ENCODE peak calls at places on chromosomes 13 and 19, in eight cellular contexts. P, Z, H, Y, M, F, L and D are unnamed samples.

GRCh38 chr13:29801737-29802305 is 48.6 kb downstream of the UBL3 start:
- DNase-seq in M (no peak), H (no peak), F (no peak), Y (no peak), Z (no peak), L (peak), P (peak), D (no peak)

GRCh38 chr13:110227864-110228643 is 78.9 kb downstream of the COL4A1 start:
- DNase-seq in Z (no peak), F (no peak), P (no peak), Y (no peak), H (no peak), L (no peak), M (no peak), D (no peak)

GRCh38 chr19:31408460-31409124 is 59.4 kb upstream of the TSHZ3 start:
- DNase-seq in L (no peak), M (no peak), P (no peak), Z (no peak), Y (no peak), F (peak), H (no peak), D (peak)

GRCh38 chr13:73092831-73093230 is 34.0 kb downstream of the KLF5 start:
- DNase-seq in Z (no peak), H (no peak), Y (peak), F (no peak), M (no peak), P (no peak), L (no peak), D (no peak)

GRCh38 chr13:40667622-40667978 is 1.2 kb upstream of the FOXO1 start:
- DNase-seq in M (no peak), P (peak), L (no peak), F (no peak), Z (no peak), H (peak), Y (no peak), D (no peak)

GRCh38 chr13:102035969-102036368 is 365.9 kb downstream of the FGF14 start:
- DNase-seq in L (no peak), P (no peak), M (no peak), F (no peak), Z (no peak), Y (no peak), H (no peak), D (no peak)

GRCh38 chr13:48161530-48162179 is 66.8 kb upstream of the MED4 start:
- DNase-seq in M (no peak), F (no peak), L (no peak), Y (no peak), Z (no peak), H (no peak), P (no peak), D (no peak)

GRCh38 chr19:23403581-23404324 is 8.5 kb upstream of the ZNF91 start:
- DNase-seq in M (no peak), Y (no peak), H (peak), L (no peak), Z (no peak), F (peak), P (peak), D (no peak)

GRCh38 chr13:92804926-92805325 is 421.7 kb upstream of the GPC6 start:
- DNase-seq in Z (no peak), M (no peak), F (no peak), L (no peak), H (no peak), P (no peak), Y (no peak), D (no peak)

GRCh38 chr19:51448011-51448744 is 10.1 kb downstream of the SIGLEC8 start:
- DNase-seq in F (no peak), Z (no peak), Y (no peak), M (no peak), H (no peak), L (no peak), P (no peak), D (no peak)

GRCh38 chr19:16628984-16629691 is 1.1 kb upstream of the MED26 start:
- DNase-seq in Z (no peak), H (no peak), Y (peak), M (peak), F (peak), P (peak), L (peak), D (no peak)

GRCh38 chr19:6674868-6675305 is 4.9 kb upstream of the TNFSF14 start:
- DNase-seq in P (peak), Z (no peak), F (peak), H (peak), L (peak), M (no peak), Y (peak), D (peak)

GRCh38 chr13:88068975-88069374 is 397.8 kb downstream of the SLITRK5 start:
- DNase-seq in Z (no peak), M (no peak), F (peak), L (peak), P (peak), Y (no peak), H (peak), D (peak)

GRCh38 chr13:25276748-25277147 is 10.5 kb downstream of the MTMR6 start:
- DNase-seq in P (no peak), H (no peak), Z (no peak), L (no peak), Y (no peak), F (no peak), M (no peak), D (peak)

GRCh38 chr13:43657485-43657884 is 129.3 kb downstream of the ENOX1 start:
- DNase-seq in Y (no peak), Z (no peak), H (no peak), F (no peak), M (no peak), L (no peak), P (no peak), D (no peak)

GRCh38 chr19:33740811-33741396 is 55.8 kb upstream of the KCTD15 start:
- DNase-seq in L (peak), H (peak), M (no peak), Y (peak), F (peak), Z (no peak), P (peak), D (peak)

GRCh38 chr13:20118268-20119140 is 42.3 kb downstream of the GJA3 start:
- DNase-seq in P (peak), M (peak), L (no peak), Z (no peak), H (peak), Y (no peak), F (peak), D (peak)

GRCh38 chr13:111657013-111657412 is 336.6 kb downstream of the TEX29 start:
- DNase-seq in Z (no peak), P (no peak), F (no peak), Y (no peak), M (no peak), L (no peak), H (no peak), D (no peak)

GRCh38 chr19:29086646-29087045 is 126.3 kb downstream of the UQCRFS1 start:
- DNase-seq in F (no peak), H (no peak), Z (no peak), P (no peak), L (no peak), M (no peak), Y (no peak), D (no peak)

GRCh38 chr19:29086182-29086581 is 126.8 kb downstream of the UQCRFS1 start:
- DNase-seq in P (no peak), F (peak), Z (no peak), Y (no peak), H (no peak), M (no peak), L (no peak), D (no peak)

GRCh38 chr19:29085630-29086029 is 127.3 kb downstream of the UQCRFS1 start:
- DNase-seq in P (no peak), H (no peak), F (no peak), L (no peak), Y (no peak), Z (no peak), M (no peak), D (no peak)

GRCh38 chr19:29083863-29084262 is 129.1 kb downstream of the UQCRFS1 start:
- DNase-seq in L (no peak), F (no peak), M (no peak), Z (no peak), H (no peak), P (no peak), Y (no peak), D (no peak)

DNA sequence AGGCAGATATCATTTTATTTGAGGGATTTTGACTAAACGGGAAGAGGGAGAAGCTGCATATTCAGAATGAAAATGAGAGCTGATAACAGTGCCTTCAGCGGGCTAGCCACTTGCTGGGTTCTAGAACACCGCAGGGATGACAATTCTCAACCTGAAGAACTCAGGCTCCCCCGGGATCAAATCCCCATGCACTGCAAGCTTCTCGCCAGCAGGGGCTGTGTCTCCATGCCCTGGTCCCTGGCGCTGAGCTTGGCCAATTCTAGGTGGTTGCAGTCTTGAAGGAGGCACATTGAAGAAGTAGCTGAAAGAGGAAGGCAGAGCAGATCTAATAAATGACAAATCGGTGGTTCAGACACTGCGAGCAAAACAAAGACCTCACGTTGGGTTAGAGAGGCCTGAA is 128.7 kb downstream of the UQCRFS1 start:
- DNase-seq in L (peak), Y (no peak), Z (no peak), P (peak), M (peak), H (peak), F (peak), D (peak)
- TF ChIP-seq CTCF in L (peak), Y (peak), Z (peak), P (peak), M (peak), H (peak), F (peak), D (peak)

DNA sequence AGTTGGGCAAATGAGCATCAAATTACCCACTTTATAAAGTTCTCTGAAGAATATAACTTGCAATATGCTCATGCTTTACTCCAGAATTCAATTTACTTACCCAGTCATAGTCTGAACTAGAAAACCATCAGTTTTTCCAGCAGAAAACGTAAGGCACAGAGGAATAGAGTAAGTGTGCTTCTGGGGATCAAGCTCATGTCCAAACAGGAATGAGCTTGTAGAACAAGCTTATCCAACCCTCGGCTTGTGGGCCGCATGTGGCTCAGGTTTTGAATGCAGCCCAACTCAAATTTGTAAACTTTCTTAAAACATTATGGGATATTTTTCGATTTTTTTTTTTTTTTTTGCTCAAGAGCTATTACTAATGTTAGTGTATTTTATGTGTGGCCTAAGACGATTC is 308.5 kb upstream of the KLF12 start:
- DNase-seq in Y (no peak), H (no peak), L (no peak), M (no peak), P (no peak), F (no peak), Z (no peak), D (no peak)
- TF ChIP-seq EZH2phosphoT487 in Y (no peak), H (no peak), L (no peak), M (no peak), P (no peak), F (no peak), Z (no peak), D (no peak)

GRCh38 chr19:43425567-43426392 is 11.1 kb downstream of the TEX101 start:
- DNase-seq in F (peak), L (peak), M (no peak), H (peak), P (peak), Y (peak), Z (peak), D (peak)
- TF ChIP-seq CTCF in F (peak), L (peak), M (peak), H (peak), P (peak), Y (peak), Z (peak), D (peak)

DNA sequence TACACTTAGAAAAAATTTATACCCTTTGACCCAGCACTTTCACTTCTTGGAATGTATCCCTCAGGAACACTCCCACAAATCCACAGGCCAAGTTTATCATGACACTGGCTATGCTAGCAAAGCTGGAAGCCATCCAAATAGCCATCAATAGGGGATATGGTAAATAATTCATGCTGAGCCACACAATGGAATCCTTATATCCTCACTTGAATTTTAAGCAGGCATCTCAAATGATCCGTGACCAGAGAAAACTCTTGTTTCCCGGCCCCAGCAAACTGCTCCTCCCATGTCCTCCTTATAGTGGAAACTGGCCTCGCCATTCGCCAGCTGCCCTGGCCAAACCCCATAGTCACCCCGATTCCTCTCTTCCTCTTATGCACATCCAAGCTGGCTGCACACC is 37.6 kb downstream of the GRIK5 start:
- DNase-seq in L (no peak), Z (no peak), Y (no peak), P (peak), H (no peak), M (no peak), F (no peak), D (peak)
- TF ChIP-seq EZH2phosphoT487 in L (no peak), Z (no peak), Y (no peak), P (no peak), H (no peak), M (no peak), F (no peak), D (no peak)

DNA sequence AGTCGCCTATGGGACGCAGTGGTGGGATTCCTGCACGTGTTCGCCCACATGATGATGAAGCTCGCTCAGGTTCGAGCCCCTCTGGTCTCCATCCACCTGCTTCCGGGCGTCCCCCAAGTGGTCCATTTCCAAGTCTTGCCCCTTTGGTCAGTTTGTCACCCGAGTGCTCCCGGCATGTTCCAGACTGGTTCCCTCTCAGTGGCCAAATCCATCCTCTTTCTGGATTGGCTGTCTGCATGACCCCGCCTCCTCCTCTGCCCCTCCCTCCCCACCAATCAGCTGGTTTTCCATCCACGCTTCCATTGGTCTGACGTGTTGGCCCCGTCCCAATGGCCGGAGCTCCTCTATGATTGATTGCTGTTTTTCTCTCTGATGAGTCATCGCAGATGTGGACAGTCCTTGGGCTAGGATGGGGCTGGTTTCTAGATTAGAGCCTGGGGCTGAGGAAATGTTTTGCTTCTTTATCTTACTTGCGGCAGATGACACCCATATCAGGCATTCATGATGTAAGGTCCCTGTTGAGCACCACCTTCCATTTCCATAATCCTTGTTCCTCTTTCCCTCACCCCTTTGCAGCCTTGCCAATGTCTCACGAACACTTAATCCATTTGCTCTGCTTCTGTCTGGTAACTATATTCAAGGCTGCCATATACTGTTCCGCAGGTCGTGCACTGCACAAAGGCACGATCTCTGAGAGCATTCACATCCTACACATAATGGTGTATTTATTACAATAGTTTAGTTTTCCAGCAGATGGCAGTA is 73.8 kb downstream of the MAP4K1 start:
- DNase-seq in F (peak), Z (peak), M (peak), Y (peak), H (no peak), P (peak), L (peak), D (peak)
- TF ChIP-seq CTCF in F (no peak), Z (peak), M (peak), Y (peak), H (no peak), P (peak), L (no peak), D (peak)

DNA sequence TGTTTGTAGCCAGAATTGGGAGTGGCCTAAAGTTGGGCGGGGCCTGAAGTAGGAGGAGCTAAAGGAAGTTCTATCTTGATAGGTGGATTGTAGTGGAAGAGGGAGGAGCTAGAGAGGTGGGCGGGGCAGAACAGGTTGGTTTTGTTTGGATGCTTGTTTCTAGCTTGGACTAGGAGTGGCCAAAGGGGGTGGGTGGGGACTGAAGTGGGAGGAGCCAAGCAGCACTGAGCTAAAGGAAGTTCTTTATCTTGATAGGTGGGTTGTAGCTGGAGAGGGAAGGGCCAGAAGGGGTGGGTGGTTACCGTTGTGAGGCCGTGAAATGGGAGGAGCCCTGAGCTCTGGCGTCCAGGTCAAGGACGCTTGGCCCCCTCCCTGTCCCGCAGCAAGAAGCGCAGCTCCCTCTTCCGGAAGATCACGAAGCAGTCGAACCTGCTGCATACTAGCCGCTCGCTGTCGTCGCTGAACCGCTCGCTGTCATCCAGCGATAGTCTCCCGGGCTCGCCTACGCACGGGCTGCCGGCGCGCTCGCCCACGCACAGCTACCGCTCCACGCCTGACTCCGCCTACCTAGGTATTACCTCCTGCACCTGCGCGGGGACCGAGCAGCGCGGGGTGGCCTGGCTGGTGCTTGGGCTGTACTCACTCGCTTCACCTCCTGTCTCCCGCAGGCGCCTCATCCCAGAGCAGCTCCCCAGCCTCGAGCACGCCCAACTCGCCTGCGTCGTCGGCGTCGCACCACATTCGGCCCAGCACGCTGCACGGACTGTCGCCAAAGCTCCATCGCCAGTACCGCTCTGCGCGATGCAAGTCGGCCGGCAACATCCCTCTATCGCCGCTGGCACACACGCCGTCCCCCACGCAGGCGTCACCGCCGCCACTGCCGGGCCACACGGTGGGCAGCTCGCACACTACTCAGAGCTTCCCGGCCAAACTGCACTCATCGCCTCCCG is 8.0 kb downstream of the DNASE2 start:
- DNase-seq in L (peak), M (peak), P (peak), Y (peak), H (peak), F (peak), Z (no peak), D (peak)
- TF ChIP-seq EZH2phosphoT487 in L (no peak), M (no peak), P (no peak), Y (no peak), H (no peak), F (no peak), Z (no peak), D (no peak)

GRCh38 chr19:57888494-57889231 is at the start of gene ZNF814:
- DNase-seq in M (peak), Z (no peak), H (peak), L (peak), F (peak), Y (no peak), P (peak), D (no peak)
- TF ChIP-seq CTCF in M (peak), Z (peak), H (peak), L (peak), F (peak), Y (no peak), P (peak), D (peak)

GRCh38 chr13:114108141-114108761 is 24.2 kb downstream of the RASA3 start:
- DNase-seq in Y (no peak), F (no peak), H (no peak), Z (no peak), P (no peak), M (no peak), L (no peak), D (no peak)
- TF ChIP-seq EZH2phosphoT487 in Y (no peak), F (no peak), H (no peak), Z (no peak), P (no peak), M (no peak), L (no peak), D (no peak)

GRCh38 chr13:23789576-23790346 is 99.4 kb downstream of the MIPEP start:
- DNase-seq in F (no peak), Y (no peak), P (no peak), M (no peak), Z (no peak), H (no peak), L (no peak), D (no peak)

GRCh38 chr13:23793711-23794110 is 95.5 kb downstream of the MIPEP start:
- DNase-seq in P (no peak), F (no peak), Z (no peak), M (no peak), Y (no peak), H (no peak), L (no peak), D (no peak)

GRCh38 chr13:23792680-23793079 is 96.5 kb downstream of the MIPEP start:
- DNase-seq in Y (no peak), P (no peak), M (no peak), F (no peak), H (no peak), L (no peak), Z (no peak), D (no peak)

GRCh38 chr13:23788459-23788858 is 100.7 kb downstream of the MIPEP start:
- DNase-seq in L (no peak), Y (no peak), F (no peak), H (no peak), M (no peak), P (no peak), Z (no peak), D (no peak)

GRCh38 chr13:23790591-23791170 is 98.5 kb downstream of the MIPEP start:
- DNase-seq in M (no peak), H (no peak), P (no peak), F (no peak), Z (no peak), Y (no peak), L (no peak), D (no peak)
- TF ChIP-seq CTCF in M (no peak), H (no peak), P (no peak), F (no peak), Z (no peak), Y (no peak), L (no peak), D (no peak)